ENCODE peak calls at places on chromosomes 12 and 14, in five cellular contexts. One of them, this sample, is unnamed.

GRCh38 chr14:81561084-81561775 is 27.6 kb upstream of the SEL1L start:
- DNase-seq in K562: no peak
- DNase-seq in right cardiac atrium: no peak
- DNase-seq in left lung: no peak
- DNase-seq in thoracic aorta: no peak
- DNase-seq in this sample: no peak

GRCh38 chr14:92516344-92516965 is 2.9 kb downstream of the RIN3 start:
- DNase-seq in K562: no peak
- DNase-seq in right cardiac atrium: no peak
- DNase-seq in left lung: no peak
- DNase-seq in thoracic aorta: no peak
- DNase-seq in this sample: no peak

GRCh38 chr14:53432378-53432802 is 279.3 kb upstream of the DDHD1 start:
- DNase-seq in K562: peak
- DNase-seq in right cardiac atrium: peak
- DNase-seq in left lung: no peak
- DNase-seq in thoracic aorta: no peak
- DNase-seq in this sample: no peak

GRCh38 chr14:61553730-61554641 is 141.3 kb upstream of the HIF1A start:
- DNase-seq in K562: no peak
- DNase-seq in right cardiac atrium: no peak
- DNase-seq in left lung: no peak
- DNase-seq in thoracic aorta: no peak
- DNase-seq in this sample: no peak

GRCh38 chr14:97833291-97833690 is 1036.1 kb downstream of the VRK1 start:
- DNase-seq in K562: no peak
- DNase-seq in right cardiac atrium: no peak
- DNase-seq in left lung: no peak
- DNase-seq in thoracic aorta: no peak
- DNase-seq in this sample: no peak

GRCh38 chr14:75196468-75196867 is 20.1 kb upstream of the TMED10 start:
- DNase-seq in K562: no peak
- DNase-seq in right cardiac atrium: no peak
- DNase-seq in left lung: no peak
- DNase-seq in thoracic aorta: no peak
- DNase-seq in this sample: no peak

GRCh38 chr12:106418970-106419369 is 61.4 kb downstream of the POLR3B start:
- DNase-seq in K562: no peak
- DNase-seq in right cardiac atrium: no peak
- DNase-seq in left lung: no peak
- DNase-seq in thoracic aorta: no peak
- DNase-seq in this sample: no peak

GRCh38 chr14:75459099-75459741 is 31.4 kb downstream of the JDP2 start:
- DNase-seq in K562: no peak
- DNase-seq in right cardiac atrium: peak
- DNase-seq in left lung: no peak
- DNase-seq in thoracic aorta: no peak
- DNase-seq in this sample: no peak

GRCh38 chr12:5259523-5259922 is 172.4 kb upstream of the NTF3 start:
- DNase-seq in K562: no peak
- DNase-seq in right cardiac atrium: no peak
- DNase-seq in left lung: no peak
- DNase-seq in thoracic aorta: no peak
- DNase-seq in this sample: no peak

GRCh38 chr12:65829716-65830115 is 5.4 kb downstream of the HMGA2 start:
- DNase-seq in K562: no peak
- DNase-seq in right cardiac atrium: no peak
- DNase-seq in left lung: no peak
- DNase-seq in thoracic aorta: no peak
- DNase-seq in this sample: no peak
- H3K4me3 ChIP-seq in K562: no peak
- H3K4me3 ChIP-seq in right cardiac atrium: no peak
- H3K4me3 ChIP-seq in left lung: no peak
- H3K4me3 ChIP-seq in thoracic aorta: no peak
- H3K4me3 ChIP-seq in this sample: no peak

GRCh38 chr12:3869448-3869847 is 3.8 kb downstream of the PARP11 start:
- DNase-seq in K562: no peak
- DNase-seq in right cardiac atrium: no peak
- DNase-seq in left lung: no peak
- DNase-seq in thoracic aorta: no peak
- DNase-seq in this sample: no peak
- H3K4me3 ChIP-seq in K562: no peak
- H3K4me3 ChIP-seq in right cardiac atrium: no peak
- H3K4me3 ChIP-seq in left lung: peak
- H3K4me3 ChIP-seq in thoracic aorta: peak
- H3K4me3 ChIP-seq in this sample: no peak

GRCh38 chr12:54191550-54192022 is 2.8 kb upstream of the SMUG1 start:
- DNase-seq in K562: peak
- DNase-seq in right cardiac atrium: peak
- DNase-seq in left lung: peak
- DNase-seq in thoracic aorta: peak
- DNase-seq in this sample: peak
- H3K4me3 ChIP-seq in K562: no peak
- H3K4me3 ChIP-seq in right cardiac atrium: no peak
- H3K4me3 ChIP-seq in left lung: no peak
- H3K4me3 ChIP-seq in thoracic aorta: no peak
- H3K4me3 ChIP-seq in this sample: no peak

GRCh38 chr14:89618309-89618708 is 201.3 kb upstream of the FOXN3 start:
- DNase-seq in K562: no peak
- DNase-seq in right cardiac atrium: no peak
- DNase-seq in left lung: no peak
- DNase-seq in thoracic aorta: no peak
- DNase-seq in this sample: no peak

GRCh38 chr14:89617471-89618291 is 200.6 kb upstream of the FOXN3 start:
- DNase-seq in K562: no peak
- DNase-seq in right cardiac atrium: peak
- DNase-seq in left lung: no peak
- DNase-seq in thoracic aorta: no peak
- DNase-seq in this sample: no peak

GRCh38 chr14:89615421-89615820 is 198.4 kb upstream of the FOXN3 start:
- DNase-seq in K562: no peak
- DNase-seq in right cardiac atrium: no peak
- DNase-seq in left lung: no peak
- DNase-seq in thoracic aorta: no peak
- DNase-seq in this sample: no peak

GRCh38 chr14:89616425-89617141 is 199.6 kb upstream of the FOXN3 start:
- DNase-seq in K562: no peak
- DNase-seq in right cardiac atrium: no peak
- DNase-seq in left lung: no peak
- DNase-seq in thoracic aorta: no peak
- DNase-seq in this sample: no peak

GRCh38 chr14:89617142-89617460 is 200.1 kb upstream of the FOXN3 start:
- DNase-seq in K562: no peak
- DNase-seq in right cardiac atrium: no peak
- DNase-seq in left lung: no peak
- DNase-seq in thoracic aorta: no peak
- DNase-seq in this sample: no peak
- H3K4me3 ChIP-seq in K562: no peak
- H3K4me3 ChIP-seq in right cardiac atrium: peak
- H3K4me3 ChIP-seq in left lung: peak
- H3K4me3 ChIP-seq in thoracic aorta: peak
- H3K4me3 ChIP-seq in this sample: peak

DNA sequence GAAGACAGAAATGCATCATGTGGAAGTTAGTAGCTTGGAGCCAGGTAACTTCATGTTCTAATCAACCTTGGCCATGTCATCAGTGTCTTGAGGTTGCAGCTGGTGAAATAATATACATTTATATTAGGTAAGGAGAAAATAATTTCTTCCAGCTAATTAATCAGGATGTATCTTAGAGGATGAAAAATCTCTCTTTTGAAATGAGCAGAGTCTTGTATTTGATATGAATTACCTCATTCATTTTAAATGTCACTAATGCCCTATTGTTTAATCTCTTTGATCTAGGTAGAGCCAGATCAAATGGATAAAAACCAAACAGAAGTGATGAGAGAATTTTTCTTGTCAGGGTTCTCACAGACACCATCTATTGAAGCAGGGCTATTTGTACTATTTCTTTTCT is at the start of gene OR4Q2:
- DNase-seq in K562: no peak
- DNase-seq in right cardiac atrium: no peak
- DNase-seq in left lung: no peak
- DNase-seq in thoracic aorta: no peak
- DNase-seq in this sample: no peak
- H3K4me3 ChIP-seq in K562: no peak
- H3K4me3 ChIP-seq in right cardiac atrium: no peak
- H3K4me3 ChIP-seq in left lung: no peak
- H3K4me3 ChIP-seq in thoracic aorta: no peak
- H3K4me3 ChIP-seq in this sample: no peak

GRCh38 chr12:132492522-132492921 is 2.6 kb downstream of the FBRSL1 start:
- DNase-seq in K562: no peak
- DNase-seq in right cardiac atrium: peak
- DNase-seq in left lung: no peak
- DNase-seq in thoracic aorta: no peak
- DNase-seq in this sample: no peak
- H3K4me3 ChIP-seq in K562: no peak
- H3K4me3 ChIP-seq in right cardiac atrium: no peak
- H3K4me3 ChIP-seq in left lung: no peak
- H3K4me3 ChIP-seq in thoracic aorta: peak
- H3K4me3 ChIP-seq in this sample: peak

GRCh38 chr12:42020226-42020625 is 124.4 kb downstream of the GXYLT1 start:
- DNase-seq in K562: no peak
- DNase-seq in right cardiac atrium: no peak
- DNase-seq in left lung: no peak
- DNase-seq in thoracic aorta: no peak
- DNase-seq in this sample: no peak
- H3K4me3 ChIP-seq in K562: no peak
- H3K4me3 ChIP-seq in right cardiac atrium: no peak
- H3K4me3 ChIP-seq in left lung: no peak
- H3K4me3 ChIP-seq in thoracic aorta: no peak
- H3K4me3 ChIP-seq in this sample: no peak

This sample was measured in ascending aorta.